ENCODE peak calls at places on chromosomes 2 and 18, in nine cellular contexts. O, G, Z, T, S, A, N, F and C are unnamed samples. For H3K4me1, the result is how much of the 10 kb centered on the place peaks cover.

GRCh38 chr2:165863816-165864221 is 69.8 kb upstream of the GALNT3 start:
- DNase-seq in F (no peak), N (no peak), T (peak), Z (no peak), G (no peak), S (no peak), O (no peak), A (no peak), C (no peak)

GRCh38 chr2:4903676-4904348 is 788.4 kb upstream of the SOX11 start:
- DNase-seq in Z (no peak), N (no peak), O (no peak), G (no peak), A (no peak), S (no peak), F (no peak), T (no peak), C (no peak)

GRCh38 chr2:21131861-21132260 is 8.1 kb downstream of the TDRD15 start:
- DNase-seq in S (no peak), F (no peak), T (no peak), Z (no peak), A (no peak), G (no peak), N (no peak), O (no peak), C (no peak)

GRCh38 chr18:70132999-70133398 is 72.5 kb downstream of the RTTN start:
- DNase-seq in N (no peak), Z (peak), F (no peak), G (no peak), S (no peak), T (no peak), O (no peak), A (peak), C (no peak)

GRCh38 chr2:163401481-163401880 is 334.3 kb downstream of the FIGN start:
- DNase-seq in T (no peak), S (no peak), Z (no peak), F (no peak), O (no peak), N (no peak), A (peak), G (no peak), C (no peak)

GRCh38 chr2:26745609-26746327 is 18.3 kb upstream of the SLC35F6 start:
- DNase-seq in F (peak), S (peak), G (no peak), Z (peak), O (peak), T (peak), A (peak), N (peak), C (no peak)

GRCh38 chr2:191582355-191582754 is 95.6 kb upstream of the NABP1 start:
- DNase-seq in A (no peak), Z (peak), F (no peak), N (no peak), T (no peak), G (no peak), O (no peak), S (no peak), C (no peak)

GRCh38 chr2:60127191-60127590 is 426.3 kb downstream of the BCL11A start:
- DNase-seq in T (no peak), G (no peak), S (no peak), O (no peak), N (no peak), F (no peak), A (no peak), Z (no peak), C (no peak)

GRCh38 chr18:3044931-3045698 is 32.2 kb upstream of the LPIN2 start:
- DNase-seq in F (peak), Z (peak), T (no peak), N (no peak), A (peak), S (no peak), G (no peak), O (peak), C (no peak)

GRCh38 chr2:64212801-64213321 is 68.6 kb upstream of the PELI1 start:
- DNase-seq in T (peak), A (no peak), N (no peak), O (no peak), S (no peak), F (no peak), G (no peak), Z (no peak), C (no peak)

GRCh38 chr2:227460079-227460485 is 11.9 kb upstream of the AGFG1 start:
- DNase-seq in Z (no peak), N (no peak), T (no peak), S (no peak), A (no peak), G (no peak), F (no peak), O (no peak), C (no peak)

GRCh38 chr2:213848631-213849030 is 562.2 kb upstream of the VWC2L start:
- DNase-seq in G (no peak), S (no peak), T (no peak), A (no peak), Z (no peak), F (no peak), N (no peak), O (no peak), C (no peak)

GRCh38 chr2:69685321-69686048 is 41.9 kb upstream of the AAK1 start:
- DNase-seq in T (no peak), N (no peak), S (no peak), O (peak), A (peak), G (no peak), F (no peak), Z (peak), C (no peak)

GRCh38 chr2:10303634-10304378 is 1.1 kb downstream of the HPCAL1 start:
- DNase-seq in G (no peak), F (no peak), A (peak), O (peak), N (no peak), T (peak), Z (peak), S (no peak), C (no peak)

GRCh38 chr2:227578642-227579041 is 20.1 kb upstream of the SCYGR2 start:
- DNase-seq in S (no peak), Z (no peak), F (no peak), O (no peak), T (no peak), A (no peak), N (no peak), G (no peak), C (no peak)

GRCh38 chr2:16321872-16322271 is 343.8 kb downstream of the CYRIA start:
- DNase-seq in N (no peak), O (no peak), F (no peak), S (no peak), T (peak), G (no peak), A (no peak), Z (no peak), C (no peak)

GRCh38 chr2:205197468-205198129 is 484.7 kb upstream of the NRP2 start:
- DNase-seq in F (no peak), T (peak), O (no peak), Z (no peak), S (no peak), N (no peak), A (no peak), G (no peak), C (no peak)

GRCh38 chr2:218003994-218004419 is 1.2 kb upstream of the TNS1 start:
- DNase-seq in A (no peak), S (no peak), N (no peak), F (no peak), O (peak), Z (no peak), T (no peak), G (no peak), C (peak)

GRCh38 chr2:28588231-28588725 is 92.4 kb downstream of the PLB1 start:
- DNase-seq in O (no peak), T (no peak), Z (no peak), A (no peak), F (no peak), G (no peak), S (no peak), N (no peak), C (no peak)

GRCh38 chr2:219037783-219038549 is 3.4 kb downstream of the CFAP65 start:
- DNase-seq in A (no peak), O (peak), F (no peak), S (no peak), T (no peak), N (no peak), Z (peak), G (no peak), C (no peak)

GRCh38 chr2:45412754-45413379 is 198.2 kb downstream of the SRBD1 start:
- DNase-seq in Z (no peak), N (no peak), F (no peak), A (peak), T (peak), S (no peak), O (no peak), G (peak), C (no peak)

GRCh38 chr2:42153944-42154593 is 15.1 kb upstream of the EML4 start:
- DNase-seq in T (no peak), A (no peak), S (no peak), N (no peak), F (no peak), O (no peak), Z (no peak), G (no peak), C (no peak)

GRCh38 chr2:68742638-68743037 is 8.0 kb downstream of the ARHGAP25 start:
- DNase-seq in N (no peak), T (no peak), G (no peak), O (no peak), Z (no peak), S (no peak), F (no peak), A (no peak), C (peak)

GRCh38 chr2:112880081-112880531 is 30.9 kb upstream of the IL37 start:
- DNase-seq in Z (no peak), O (no peak), A (no peak), N (no peak), F (no peak), S (no peak), T (no peak), G (no peak), C (no peak)

GRCh38 chr2:72271766-72272615 is 124.3 kb upstream of the CYP26B1 start:
- DNase-seq in G (no peak), N (no peak), O (no peak), A (peak), Z (no peak), S (no peak), T (no peak), F (no peak), C (no peak)

GRCh38 chr2:153818242-153818641 is 53.5 kb upstream of the GALNT13 start:
- DNase-seq in O (no peak), G (no peak), Z (no peak), T (no peak), A (no peak), F (no peak), N (no peak), S (no peak), C (no peak)

GRCh38 chr2:112811841-112812306 is 24.7 kb downstream of the IL1B start:
- DNase-seq in T (no peak), S (no peak), G (no peak), F (no peak), Z (peak), O (no peak), A (peak), N (no peak), C (no peak)

GRCh38 chr2:112121682-112122254 is 16.4 kb upstream of the FBLN7 start:
- DNase-seq in Z (peak), S (peak), T (peak), G (no peak), F (no peak), N (no peak), A (peak), O (no peak), C (no peak)

GRCh38 chr2:47695800-47696477 is 87.0 kb upstream of the MSH6 start:
- DNase-seq in A (no peak), N (no peak), G (peak), T (peak), Z (no peak), F (peak), O (no peak), S (no peak), C (no peak)

GRCh38 chr2:240499309-240500301 is 58.2 kb downstream of the ANKMY1 start:
- DNase-seq in G (no peak), T (no peak), O (peak), Z (no peak), F (no peak), N (peak), S (no peak), A (no peak), C (peak)

GRCh38 chr2:150063950-150064549 is 423.4 kb downstream of the RND3 start:
- DNase-seq in S (no peak), G (peak), N (no peak), A (no peak), O (no peak), F (no peak), T (peak), Z (no peak), C (no peak)

GRCh38 chr2:43225093-43225787 is 1.2 kb downstream of the ZFP36L2 start:
- DNase-seq in T (peak), Z (no peak), S (no peak), G (no peak), O (peak), F (peak), N (peak), A (peak), C (no peak)

GRCh38 chr2:70300771-70301343 is 1.0 kb downstream of the FAM136A start:
- DNase-seq in O (no peak), T (no peak), G (no peak), A (no peak), N (no peak), Z (peak), F (no peak), S (no peak), C (no peak)

GRCh38 chr2:157260403-157261198 is 3.1 kb downstream of the GALNT5 start:
- DNase-seq in F (no peak), T (no peak), Z (no peak), G (no peak), N (no peak), O (no peak), A (no peak), S (no peak), C (no peak)
- H3K4me1 ChIP-seq in F (under half), T (under half), Z (under half), G (under half), N (under half), O (under half), A (under half), S (half or more), C (under half)

GRCh38 chr2:238684362-238685326 is 163.2 kb upstream of the TWIST2 start:
- DNase-seq in O (no peak), F (no peak), A (peak), T (no peak), G (no peak), N (peak), S (peak), Z (peak), C (peak)
- TF ChIP-seq POLR2AphosphoS5 in O (peak), F (peak), A (no peak), T (no peak), G (no peak), N (peak), S (no peak), Z (no peak), C (peak)

GRCh38 chr2:201232125-201232815 is 28.1 kb upstream of the CASP8 start:
- DNase-seq in T (peak), N (peak), A (peak), S (peak), G (peak), Z (peak), F (peak), O (peak), C (peak)
- H3K4me1 ChIP-seq in T (under half), N (under half), A (under half), S (under half), G (under half), Z (under half), F (under half), O (under half), C (under half)

DNA sequence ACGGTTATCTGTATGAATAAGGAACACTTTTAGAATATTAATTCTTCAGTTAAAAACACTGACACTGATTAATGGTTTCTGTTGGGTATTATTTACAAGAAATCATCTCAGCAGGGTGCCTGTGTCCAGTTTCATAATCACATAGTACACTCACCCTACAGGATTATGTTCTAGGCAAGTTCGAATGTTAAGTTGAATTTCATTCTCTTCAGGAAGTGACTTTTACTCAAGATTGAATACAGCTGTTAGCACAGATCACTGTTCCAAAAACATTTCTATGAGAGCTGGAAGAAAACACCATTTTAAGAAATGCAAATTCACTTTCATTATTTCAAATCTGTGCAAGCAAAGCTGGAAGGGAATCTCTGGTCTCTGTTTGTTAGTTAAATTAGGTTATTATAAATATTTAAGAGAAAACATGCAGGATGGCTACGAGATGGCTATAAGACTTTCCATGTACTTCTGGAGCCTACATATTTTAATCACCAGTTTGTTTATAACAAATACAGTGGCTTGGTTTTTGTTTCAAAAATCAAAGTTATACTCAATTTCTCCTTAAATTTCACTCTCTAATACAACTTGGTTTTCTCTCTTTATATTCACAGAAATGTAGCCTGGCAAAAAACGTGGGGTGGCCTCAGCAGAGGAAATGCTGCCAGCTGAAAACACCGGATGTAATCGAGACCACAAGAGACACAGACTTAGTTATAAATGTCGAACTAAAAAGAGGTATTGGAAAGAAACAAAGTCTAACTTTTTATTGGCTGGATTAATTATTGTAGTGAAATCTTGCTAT is 65.8 kb downstream of the RBMS1 start:
- DNase-seq in A (peak), O (no peak), N (no peak), T (no peak), F (no peak), G (no peak), Z (no peak), S (no peak), C (no peak)
- TF ChIP-seq POLR2AphosphoS5 in A (no peak), O (peak), N (no peak), T (no peak), F (no peak), G (no peak), Z (no peak), S (no peak), C (peak)

DNA sequence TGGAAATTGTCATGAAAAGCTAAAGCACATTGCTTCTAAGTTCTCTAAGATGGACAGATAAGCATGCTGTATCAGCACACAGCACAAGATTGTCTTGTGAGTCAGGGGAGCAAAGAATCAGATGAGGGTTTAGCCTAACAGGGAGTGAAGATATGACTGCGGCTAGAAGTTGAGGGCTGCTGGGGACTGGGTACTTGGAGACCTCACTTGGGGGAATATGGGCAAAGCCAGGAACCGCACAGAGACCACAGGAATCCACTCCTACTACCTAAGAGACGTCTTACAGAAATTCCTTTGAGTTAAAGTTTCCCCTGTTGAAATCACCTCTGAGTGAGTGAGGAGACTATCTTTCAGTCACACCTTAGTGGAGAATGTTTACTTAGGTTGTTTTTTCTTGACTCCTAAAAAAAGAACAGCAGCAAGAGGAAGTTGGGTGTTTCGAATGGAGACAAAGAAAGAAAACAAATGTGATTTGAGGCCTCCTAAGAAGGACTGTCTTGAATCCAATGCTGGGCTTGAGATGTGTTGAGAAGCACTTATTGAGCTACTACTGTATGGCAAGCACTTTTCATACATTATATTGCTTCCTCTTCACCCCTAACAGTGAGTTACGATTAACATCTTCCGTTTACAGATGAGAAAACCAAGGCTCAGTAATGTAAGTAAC is 100.7 kb downstream of the ANKRD44 start:
- DNase-seq in Z (no peak), S (no peak), O (no peak), T (no peak), N (no peak), F (no peak), G (no peak), A (no peak), C (peak)
- H3K4me1 ChIP-seq in Z (under half), S (under half), O (under half), T (under half), N (under half), F (under half), G (under half), A (under half), C (half or more)